ENCODE peak calls at places on chromosomes 7 and 10, in six cellular contexts. G, N, E, O, Q and Y are unnamed samples.

GRCh38 chr10:15419279-15419874 is 48.3 kb upstream of the FAM171A1 start:
- DNase-seq in N (peak; percentile 71), O (no peak), Q (peak; percentile 75), G (no peak), E (no peak), Y (peak; percentile 47)

GRCh38 chr7:46559194-46559576 is 638.1 kb upstream of the IGFBP3 start:
- DNase-seq in G (no peak), E (no peak), O (peak; percentile 25), N (no peak), Q (no peak), Y (peak; percentile 81)

GRCh38 chr7:142866361-142867096 is 11.7 kb downstream of the EPHB6 start:
- DNase-seq in E (peak; percentile 67), G (no peak), Q (peak; percentile 62), N (peak; percentile 29), O (peak; percentile 59), Y (no peak)

GRCh38 chr7:73966941-73967831 is 60.8 kb upstream of the ELN start:
- DNase-seq in Q (no peak), E (no peak), O (no peak), N (no peak), G (no peak), Y (no peak)

GRCh38 chr7:151725844-151726770 is 150.8 kb downstream of the PRKAG2 start:
- DNase-seq in Q (no peak), E (no peak), N (no peak), G (no peak), O (no peak), Y (no peak)

GRCh38 chr7:146659732-146660131 is 543.1 kb downstream of the CNTNAP2 start:
- DNase-seq in O (no peak), Q (no peak), N (no peak), E (no peak), G (no peak), Y (no peak)

GRCh38 chr10:3010819-3011422 is 56.4 kb upstream of the PFKP start:
- DNase-seq in Q (peak; percentile 70), N (no peak), G (no peak), E (no peak), O (no peak), Y (no peak)

GRCh38 chr10:46520941-46521340 is 35.5 kb downstream of the GPRIN2 start:
- DNase-seq in E (no peak), Q (no peak), O (no peak), G (no peak), N (no peak), Y (no peak)

GRCh38 chr10:87674963-87675362 is 15.3 kb downstream of the PAPSS2 start:
- DNase-seq in O (no peak), N (no peak), E (no peak), Q (no peak), G (no peak), Y (no peak)

GRCh38 chr7:157619753-157620525 is 283.1 kb downstream of the DNAJB6 start:
- DNase-seq in O (no peak), N (no peak), E (no peak), Q (no peak), G (no peak), Y (no peak)

GRCh38 chr10:126468876-126469643 is 80.8 kb upstream of the ADAM12 start:
- DNase-seq in G (no peak), E (no peak), Q (no peak), N (no peak), O (no peak), Y (peak; percentile 68)

GRCh38 chr7:32206987-32207386 is 136.8 kb upstream of the PDE1C start:
- DNase-seq in E (peak; percentile 40), G (no peak), O (no peak), Q (peak; percentile 35), N (peak; percentile 7), Y (peak; percentile 17)

GRCh38 chr10:130215076-130215917 is 79.1 kb downstream of the GLRX3 start:
- DNase-seq in Q (no peak), E (no peak), N (no peak), G (no peak), O (no peak), Y (no peak)

GRCh38 chr7:70042533-70042932 is 444.3 kb downstream of the AUTS2 start:
- DNase-seq in E (no peak), G (no peak), O (no peak), N (no peak), Q (peak; percentile 44), Y (no peak)

GRCh38 chr7:22942191-22942590 is 71.7 kb downstream of the HYCC1 start:
- DNase-seq in N (no peak), Q (no peak), G (no peak), O (no peak), E (no peak), Y (no peak)

GRCh38 chr10:36765777-36766176 is 359.6 kb upstream of the ANKRD30A start:
- DNase-seq in Q (no peak), N (no peak), O (no peak), G (no peak), E (no peak), Y (peak; percentile 30)

GRCh38 chr10:47176903-47177860 is 122.8 kb upstream of the GDF10 start:
- DNase-seq in O (no peak), Q (no peak), E (no peak), N (no peak), G (no peak), Y (peak; percentile 15)

GRCh38 chr7:55342216-55342871 is 22.8 kb upstream of the LANCL2 start:
- DNase-seq in G (no peak), N (no peak), Q (no peak), E (no peak), O (no peak), Y (no peak)

GRCh38 chr10:71840177-71840711 is 10.8 kb downstream of the PSAP start:
- DNase-seq in G (no peak), N (peak; percentile 63), Q (peak; percentile 92), O (peak; percentile 94), E (peak; percentile 76), Y (peak; percentile 97)

GRCh38 chr7:129169171-129169643 is 19.2 kb upstream of the SMO start:
- DNase-seq in G (peak; percentile 58), E (no peak), O (peak; percentile 21), N (peak; percentile 18), Q (peak; percentile 70), Y (no peak)

GRCh38 chr10:79270471-79271246 is 76.6 kb upstream of the PPIF start:
- DNase-seq in G (no peak), O (no peak), N (no peak), Q (no peak), E (no peak), Y (no peak)

GRCh38 chr7:116354546-116355422 is 144.4 kb downstream of the TES start:
- DNase-seq in O (peak; percentile 92), Q (peak; percentile 86), G (no peak), N (peak; percentile 99), E (peak; percentile 75), Y (peak; percentile 99)

GRCh38 chr10:102451105-102451969 is at the start of gene C10orf95:
- DNase-seq in G (no peak), O (peak; percentile 13), Q (peak; percentile 61), N (no peak), E (no peak), Y (no peak)

GRCh38 chr10:61784354-61785131 is 117.0 kb upstream of the ARID5B start:
- DNase-seq in Q (no peak), G (no peak), N (no peak), E (no peak), O (no peak), Y (no peak)

GRCh38 chr10:99667108-99667751 is 7.9 kb downstream of the ENTPD7 start:
- DNase-seq in E (peak; percentile 36), Q (peak; percentile 55), O (peak; percentile 9), N (peak; percentile 60), G (no peak), Y (peak; percentile 77)

GRCh38 chr10:6201511-6201975 is 1.2 kb upstream of the PFKFB3 start:
- DNase-seq in N (peak; percentile 54), Q (peak; percentile 78), O (peak; percentile 59), G (peak; percentile 85), E (peak; percentile 69), Y (no peak)
- TF ChIP-seq CTCF in N (no peak), Q (no peak), O (no peak), G (peak; percentile 13), E (no peak), Y (no peak)

GRCh38 chr7:99097730-99098129 is 46.2 kb downstream of the SMURF1 start:
- DNase-seq in N (no peak), E (no peak), Q (no peak), G (no peak), O (no peak), Y (no peak)

GRCh38 chr7:99102361-99102760 is 41.5 kb downstream of the SMURF1 start:
- DNase-seq in Q (no peak), E (no peak), O (no peak), G (no peak), N (no peak), Y (no peak)

GRCh38 chr7:99098317-99098823 is 45.5 kb downstream of the SMURF1 start:
- DNase-seq in N (no peak), G (no peak), O (no peak), Q (no peak), E (no peak), Y (no peak)

GRCh38 chr7:99098824-99099498 is 44.9 kb downstream of the SMURF1 start:
- DNase-seq in G (no peak), Q (peak; percentile 67), O (peak; percentile 31), E (peak; percentile 54), N (no peak), Y (no peak)

GRCh38 chr7:99099499-99100077 is 44.3 kb downstream of the SMURF1 start:
- DNase-seq in O (no peak), N (no peak), G (no peak), Q (no peak), E (no peak), Y (peak; percentile 89)
- H3K4me3 ChIP-seq in O (no peak overlapping the region), N (no peak overlapping the region), G (no peak overlapping the region), Q (no peak overlapping the region), E (no peak overlapping the region), Y (no peak overlapping the region)

GRCh38 chr7:117612637-117613036 is 132.8 kb downstream of the CFTR start:
- DNase-seq in O (no peak), E (no peak), G (no peak), Q (no peak), N (no peak), Y (no peak)
- H3K27ac ChIP-seq in O (no peak overlapping the region), E (no peak overlapping the region), G (no peak overlapping the region), Q (no peak overlapping the region), N (no peak overlapping the region), Y (no peak overlapping the region)

GRCh38 chr10:89783406-89783805 is 82.0 kb downstream of the KIF20B start:
- DNase-seq in Q (no peak), G (no peak), N (peak; percentile 51), O (no peak), E (no peak), Y (no peak)

GRCh38 chr10:89776665-89777064 is 75.3 kb downstream of the KIF20B start:
- DNase-seq in N (no peak), G (no peak), E (no peak), Q (no peak), O (no peak), Y (no peak)

GRCh38 chr10:89785095-89785494 is 83.7 kb downstream of the KIF20B start:
- DNase-seq in N (no peak), Q (no peak), O (no peak), E (no peak), G (no peak), Y (no peak)

GRCh38 chr10:89782470-89782869 is 81.1 kb downstream of the KIF20B start:
- DNase-seq in G (no peak), N (no peak), E (no peak), Q (no peak), O (no peak), Y (no peak)
- TF ChIP-seq CTCF in G (no peak), N (no peak), E (no peak), Q (no peak), O (no peak), Y (no peak)